ENCODE peak calls at places on chromosomes 4 and X, in seven cellular contexts. V is cardiac muscle cell; U is hepatocyte; H is neuronal stem cell; A is Peyer's patch; B is CD8-positive, alpha-beta memory T cell; Y is uterus. M is an unnamed sample.

GRCh38 chr4:104728380-104729122 is 233.9 kb upstream of the CXXC4 start:
- DNase-seq in V (no peak), U (peak; percentile 55), H (no peak), A (no peak), B (no peak), Y (no peak), M (no peak)

GRCh38 chrX:150587585-150588503 is 19.4 kb downstream of the MTM1 start:
- DNase-seq in V (no peak), U (no peak), H (no peak), A (peak; percentile 44), B (peak; percentile 42), Y (no peak), M (peak; percentile 16)

GRCh38 chrX:21812628-21813027 is 26.8 kb upstream of the MBTPS2 start:
- DNase-seq in V (no peak), U (no peak), H (no peak), A (no peak), B (no peak), Y (no peak), M (no peak)

GRCh38 chr4:154230091-154230490 is 261.5 kb downstream of the DCHS2 start:
- DNase-seq in V (no peak), U (no peak), H (no peak), A (no peak), B (no peak), Y (no peak), M (no peak)

GRCh38 chr4:139919513-139919912 is 234.5 kb downstream of the MAML3 start:
- DNase-seq in V (peak; percentile 70), U (no peak), H (no peak), A (no peak), B (no peak), Y (peak; percentile 42), M (no peak)

GRCh38 chr4:94545296-94545695 is 93.6 kb downstream of the PDLIM5 start:
- DNase-seq in V (no peak), U (no peak), H (no peak), A (no peak), B (no peak), Y (no peak), M (no peak)

GRCh38 chr4:55444822-55445221 is 49.1 kb downstream of the TMEM165 start:
- DNase-seq in V (peak; percentile 23), U (no peak), H (no peak), A (no peak), B (no peak), Y (no peak), M (peak; percentile 7)

GRCh38 chr4:7286170-7286569 is 93.8 kb downstream of the SORCS2 start:
- DNase-seq in V (no peak), U (no peak), H (no peak), A (no peak), B (no peak), Y (peak; percentile 63), M (no peak)

GRCh38 chr4:94408549-94409374 is 43.0 kb upstream of the PDLIM5 start:
- DNase-seq in V (peak; percentile 73), U (peak; percentile 52), H (no peak), A (no peak), B (no peak), Y (no peak), M (no peak)

GRCh38 chr4:6474705-6475457 is 2.5 kb upstream of the PPP2R2C start:
- DNase-seq in V (no peak), U (no peak), H (no peak), A (no peak), B (no peak), Y (no peak), M (no peak)

GRCh38 chrX:97026406-97026805 is 142.7 kb downstream of the RPA4 start:
- DNase-seq in V (peak; percentile 40), U (peak; percentile 21), H (peak; percentile 8), A (no peak), B (no peak), Y (no peak), M (no peak)

GRCh38 chrX:13341491-13342101 is 21.7 kb upstream of the ATXN3L start:
- DNase-seq in V (no peak), U (no peak), H (no peak), A (no peak), B (no peak), Y (no peak), M (no peak)

GRCh38 chrX:24692305-24692704 is 1.4 kb upstream of the POLA1 start:
- DNase-seq in V (no peak), U (no peak), H (no peak), A (no peak), B (no peak), Y (no peak), M (no peak)

GRCh38 chr4:87038837-87039715 is 104.3 kb downstream of the AFF1 start:
- DNase-seq in V (peak; percentile 88), U (peak; percentile 54), H (peak; percentile 80), A (no peak), B (no peak), Y (peak; percentile 67), M (no peak)

GRCh38 chr4:87041142-87041541 is 106.3 kb downstream of the AFF1 start:
- DNase-seq in V (no peak), U (no peak), H (no peak), A (no peak), B (no peak), Y (peak; percentile 63), M (no peak)

GRCh38 chr4:87036713-87037112 is 101.9 kb downstream of the AFF1 start:
- DNase-seq in V (no peak), U (no peak), H (no peak), A (no peak), B (no peak), Y (no peak), M (no peak)

GRCh38 chr4:87035881-87036509 is 101.2 kb downstream of the AFF1 start:
- DNase-seq in V (no peak), U (no peak), H (no peak), A (no peak), B (no peak), Y (no peak), M (no peak)

DNA sequence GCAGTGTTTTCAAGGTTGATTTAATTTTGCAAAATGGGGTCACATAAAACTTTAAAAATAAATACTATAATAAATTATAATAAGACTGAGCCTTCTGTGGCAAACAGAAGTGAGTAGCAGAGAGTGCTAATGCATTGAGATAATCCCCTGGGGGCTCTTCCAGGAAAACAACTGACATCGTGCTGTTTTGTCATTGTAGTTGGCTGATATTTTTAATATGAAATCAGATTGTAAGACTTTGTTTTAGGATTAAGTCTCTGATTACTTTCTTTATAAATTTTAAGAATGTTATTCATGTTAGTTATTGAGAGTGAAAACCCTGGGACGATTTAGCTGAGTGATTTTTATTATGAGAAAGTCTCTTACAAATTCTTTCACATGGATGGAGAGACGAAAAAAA is 103.1 kb downstream of the AFF1 start:
- DNase-seq in V (no peak), U (no peak), H (no peak), A (no peak), B (no peak), Y (no peak), M (no peak)
- H3K4me1 ChIP-seq in V (peaks cover 62% of the 10 kb centered on the region), U (peaks cover 20% of the 10 kb centered on the region), H (peaks cover 33% of the 10 kb centered on the region), A (peaks cover 50% of the 10 kb centered on the region), B (peaks cover 45% of the 10 kb centered on the region), Y (peaks cover 22% of the 10 kb centered on the region), M (peaks cover 15% of the 10 kb centered on the region)

DNA sequence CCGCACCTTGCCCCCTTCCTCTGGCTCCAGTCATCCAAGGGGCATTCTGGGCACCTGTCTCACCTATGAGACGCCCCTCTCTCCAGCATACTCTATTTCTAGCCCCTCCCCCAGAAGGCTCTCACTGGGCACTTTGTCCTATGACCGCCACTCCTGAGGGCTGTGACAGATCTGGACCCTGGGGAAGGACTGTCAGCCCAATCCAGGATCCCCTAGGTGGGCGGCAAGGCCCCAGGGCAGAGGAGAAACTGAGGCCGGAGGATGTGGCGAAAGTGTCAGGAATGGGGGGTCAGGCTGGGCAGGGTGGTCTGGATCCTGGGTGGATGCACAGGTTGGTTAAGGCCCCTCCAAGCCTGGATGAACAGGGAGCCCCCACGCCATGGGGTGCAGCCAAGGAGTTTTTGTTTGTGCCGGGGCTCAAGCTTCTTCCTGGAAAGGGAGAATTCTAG is 16.2 kb upstream of the NAT8L start:
- DNase-seq in V (no peak), U (no peak), H (no peak), A (no peak), B (no peak), Y (no peak), M (no peak)
- H3K4me3 ChIP-seq in V (peak overlapping the region; percentile 81), U (no peak overlapping the region), H (peak overlapping the region; percentile 61), A (peak overlapping the region; percentile 99), B (no peak overlapping the region), Y (no peak overlapping the region), M (no peak overlapping the region)

GRCh38 chr4:80335554-80336358 is at the start of gene CFAP299:
- DNase-seq in V (peak; percentile 92), U (peak; percentile 91), H (peak; percentile 82), A (peak; percentile 37), B (peak; percentile 52), Y (peak; percentile 68), M (peak; percentile 42)

GRCh38 chr4:80335226-80335553 is 340 bp upstream of the CFAP299 start:
- DNase-seq in V (no peak), U (no peak), H (no peak), A (no peak), B (no peak), Y (no peak), M (no peak)

GRCh38 chr4:80331693-80332092 is 3.8 kb upstream of the CFAP299 start:
- DNase-seq in V (no peak), U (no peak), H (no peak), A (no peak), B (no peak), Y (no peak), M (no peak)

GRCh38 chr4:80334568-80334967 is 962 bp upstream of the CFAP299 start:
- DNase-seq in V (no peak), U (no peak), H (no peak), A (no peak), B (no peak), Y (no peak), M (no peak)

DNA sequence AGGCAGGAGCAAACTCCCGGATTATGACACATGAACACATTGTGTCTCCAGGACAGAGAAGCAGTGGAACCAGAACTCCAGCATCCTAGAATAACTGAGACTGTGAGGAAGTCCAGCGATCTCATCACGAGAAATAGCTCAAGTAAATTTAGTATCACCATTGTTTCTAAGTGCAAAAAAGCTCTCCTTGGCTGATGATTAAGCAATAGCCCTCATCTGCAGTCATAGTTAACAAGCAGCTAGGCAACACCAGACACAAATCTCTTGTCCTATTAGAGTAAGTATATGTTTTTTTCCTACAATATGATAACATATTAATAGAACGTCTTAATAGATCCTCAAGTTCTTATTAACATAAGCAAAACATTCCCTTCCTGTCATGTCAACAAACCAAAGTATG is 2.4 kb upstream of the CFAP299 start:
- DNase-seq in V (no peak), U (no peak), H (no peak), A (no peak), B (no peak), Y (no peak), M (no peak)
- H3K27ac ChIP-seq in V (no peak overlapping the region), U (no peak overlapping the region), H (no peak overlapping the region), A (no peak overlapping the region), B (no peak overlapping the region), Y (no peak overlapping the region), M (no peak overlapping the region)

GRCh38 chr4:166128452-166128851 is 255.4 kb downstream of the TLL1 start:
- DNase-seq in V (no peak), U (no peak), H (no peak), A (no peak), B (no peak), Y (no peak), M (no peak)
- H3K4me1 ChIP-seq in V (peaks cover 8% of the 10 kb centered on the region), U (no peaks in the 10 kb centered on the region), H (no peaks in the 10 kb centered on the region), A (no peaks in the 10 kb centered on the region), B (no peaks in the 10 kb centered on the region), Y (no peaks in the 10 kb centered on the region), M (no peaks in the 10 kb centered on the region)